ENCODE peak calls at places on chromosome 6, in five cellular contexts. One of them, this sample, is unnamed. For H3K4me1 and H3K27me3, the result is how much of the 10 kb centered on the place peaks cover.

GRCh38 chr6:13406781-13407180 is 78.4 kb upstream of the TBC1D7 start:
- DNase-seq in CD8-positive, alpha-beta memory T cell: no peak
- DNase-seq in CD4-positive, alpha-beta memory T cell: no peak
- DNase-seq in DND-41: no peak
- DNase-seq in stomach: no peak
- DNase-seq in this sample: no peak

GRCh38 chr6:18240230-18240629 is 24.1 kb downstream of the DEK start:
- DNase-seq in stomach: no peak
- DNase-seq in CD8-positive, alpha-beta memory T cell: no peak
- DNase-seq in DND-41: no peak
- DNase-seq in CD4-positive, alpha-beta memory T cell: no peak
- DNase-seq in this sample: no peak

GRCh38 chr6:8904754-8905153 is 469.4 kb upstream of the SLC35B3 start:
- DNase-seq in CD8-positive, alpha-beta memory T cell: no peak
- DNase-seq in CD4-positive, alpha-beta memory T cell: no peak
- DNase-seq in DND-41: no peak
- DNase-seq in stomach: no peak
- DNase-seq in this sample: no peak

GRCh38 chr6:31837612-31838553 is 10.3 kb downstream of the HSPA1B start:
- DNase-seq in CD8-positive, alpha-beta memory T cell: no peak
- DNase-seq in DND-41: no peak
- DNase-seq in CD4-positive, alpha-beta memory T cell: no peak
- DNase-seq in stomach: no peak
- DNase-seq in this sample: no peak

GRCh38 chr6:108176281-108177089 is 10.7 kb downstream of the NR2E1 start:
- DNase-seq in stomach: no peak
- DNase-seq in DND-41: no peak
- DNase-seq in CD8-positive, alpha-beta memory T cell: no peak
- DNase-seq in CD4-positive, alpha-beta memory T cell: no peak
- DNase-seq in this sample: no peak

GRCh38 chr6:43926644-43927524 is 156.9 kb downstream of the VEGFA start:
- DNase-seq in DND-41: peak
- DNase-seq in stomach: peak
- DNase-seq in CD8-positive, alpha-beta memory T cell: no peak
- DNase-seq in CD4-positive, alpha-beta memory T cell: no peak
- DNase-seq in this sample: no peak

GRCh38 chr6:136351518-136352106 is 62.0 kb upstream of the BCLAF1 start:
- DNase-seq in CD8-positive, alpha-beta memory T cell: no peak
- DNase-seq in DND-41: no peak
- DNase-seq in stomach: no peak
- DNase-seq in CD4-positive, alpha-beta memory T cell: no peak
- DNase-seq in this sample: no peak

GRCh38 chr6:132715204-132715603 is 1.3 kb upstream of the VNN1 start:
- DNase-seq in stomach: peak
- DNase-seq in DND-41: no peak
- DNase-seq in CD4-positive, alpha-beta memory T cell: no peak
- DNase-seq in CD8-positive, alpha-beta memory T cell: no peak
- DNase-seq in this sample: no peak

GRCh38 chr6:45226081-45226480 is 102.0 kb upstream of the RUNX2 start:
- DNase-seq in CD8-positive, alpha-beta memory T cell: no peak
- DNase-seq in CD4-positive, alpha-beta memory T cell: no peak
- DNase-seq in stomach: no peak
- DNase-seq in DND-41: no peak
- DNase-seq in this sample: no peak

GRCh38 chr6:43628392-43629103 is 516 bp downstream of the GTPBP2 start:
- DNase-seq in stomach: peak
- DNase-seq in CD4-positive, alpha-beta memory T cell: peak
- DNase-seq in DND-41: peak
- DNase-seq in CD8-positive, alpha-beta memory T cell: peak
- DNase-seq in this sample: peak

GRCh38 chr6:34063641-34064040 is 82.2 kb downstream of the GRM4 start:
- DNase-seq in CD4-positive, alpha-beta memory T cell: no peak
- DNase-seq in DND-41: no peak
- DNase-seq in CD8-positive, alpha-beta memory T cell: no peak
- DNase-seq in stomach: no peak
- DNase-seq in this sample: no peak

GRCh38 chr6:163354779-163355431 is 59.6 kb upstream of the QKI start:
- DNase-seq in DND-41: no peak
- DNase-seq in CD4-positive, alpha-beta memory T cell: no peak
- DNase-seq in CD8-positive, alpha-beta memory T cell: no peak
- DNase-seq in stomach: no peak
- DNase-seq in this sample: no peak

GRCh38 chr6:77463308-77463880 is at the start of gene HTR1B:
- DNase-seq in CD4-positive, alpha-beta memory T cell: no peak
- DNase-seq in CD8-positive, alpha-beta memory T cell: no peak
- DNase-seq in stomach: peak
- DNase-seq in DND-41: no peak
- DNase-seq in this sample: no peak

GRCh38 chr6:81938014-81938761 is 185.7 kb upstream of the TENT5A start:
- DNase-seq in CD8-positive, alpha-beta memory T cell: no peak
- DNase-seq in DND-41: no peak
- DNase-seq in stomach: no peak
- DNase-seq in CD4-positive, alpha-beta memory T cell: no peak
- DNase-seq in this sample: no peak
- H3K4me1 ChIP-seq in CD8-positive, alpha-beta memory T cell: under half
- H3K4me1 ChIP-seq in DND-41: under half
- H3K4me1 ChIP-seq in stomach: under half
- H3K4me1 ChIP-seq in CD4-positive, alpha-beta memory T cell: under half
- H3K4me1 ChIP-seq in this sample: under half

GRCh38 chr6:148997863-148998262 is 251.0 kb downstream of the UST start:
- DNase-seq in CD8-positive, alpha-beta memory T cell: no peak
- DNase-seq in CD4-positive, alpha-beta memory T cell: no peak
- DNase-seq in DND-41: no peak
- DNase-seq in stomach: no peak
- DNase-seq in this sample: no peak
- H3K4me3 ChIP-seq in CD8-positive, alpha-beta memory T cell: no peak
- H3K4me3 ChIP-seq in CD4-positive, alpha-beta memory T cell: no peak
- H3K4me3 ChIP-seq in DND-41: no peak
- H3K4me3 ChIP-seq in stomach: no peak
- H3K4me3 ChIP-seq in this sample: no peak

GRCh38 chr6:30130887-30131862 is 4.8 kb upstream of the TRIM40 start:
- DNase-seq in stomach: peak
- DNase-seq in CD4-positive, alpha-beta memory T cell: peak
- DNase-seq in CD8-positive, alpha-beta memory T cell: peak
- DNase-seq in DND-41: peak
- DNase-seq in this sample: peak
- H3K27me3 ChIP-seq in stomach: half or more
- H3K27me3 ChIP-seq in CD4-positive, alpha-beta memory T cell: under half
- H3K27me3 ChIP-seq in CD8-positive, alpha-beta memory T cell: under half
- H3K27me3 ChIP-seq in DND-41: under half
- H3K27me3 ChIP-seq in this sample: under half

GRCh38 chr6:46325561-46326525 is 155.1 kb upstream of the ENPP5 start:
- DNase-seq in CD4-positive, alpha-beta memory T cell: no peak
- DNase-seq in CD8-positive, alpha-beta memory T cell: no peak
- DNase-seq in DND-41: no peak
- DNase-seq in stomach: no peak
- DNase-seq in this sample: no peak
- H3K4me1 ChIP-seq in CD4-positive, alpha-beta memory T cell: under half
- H3K4me1 ChIP-seq in CD8-positive, alpha-beta memory T cell: under half
- H3K4me1 ChIP-seq in DND-41: under half
- H3K4me1 ChIP-seq in stomach: under half
- H3K4me1 ChIP-seq in this sample: under half

GRCh38 chr6:158835616-158836221 is 16.6 kb upstream of the EZR start:
- DNase-seq in CD4-positive, alpha-beta memory T cell: no peak
- DNase-seq in stomach: peak
- DNase-seq in DND-41: no peak
- DNase-seq in CD8-positive, alpha-beta memory T cell: no peak
- DNase-seq in this sample: no peak
- H3K4me3 ChIP-seq in CD4-positive, alpha-beta memory T cell: no peak
- H3K4me3 ChIP-seq in stomach: no peak
- H3K4me3 ChIP-seq in DND-41: no peak
- H3K4me3 ChIP-seq in CD8-positive, alpha-beta memory T cell: no peak
- H3K4me3 ChIP-seq in this sample: no peak

GRCh38 chr6:145345094-145345493 is 390.2 kb downstream of the EPM2A start:
- DNase-seq in DND-41: no peak
- DNase-seq in CD4-positive, alpha-beta memory T cell: no peak
- DNase-seq in CD8-positive, alpha-beta memory T cell: no peak
- DNase-seq in stomach: no peak
- DNase-seq in this sample: no peak

GRCh38 chr6:145350928-145351327 is 384.4 kb downstream of the EPM2A start:
- DNase-seq in DND-41: no peak
- DNase-seq in stomach: no peak
- DNase-seq in CD4-positive, alpha-beta memory T cell: no peak
- DNase-seq in CD8-positive, alpha-beta memory T cell: no peak
- DNase-seq in this sample: no peak

GRCh38 chr6:145349950-145350510 is 385.3 kb downstream of the EPM2A start:
- DNase-seq in CD4-positive, alpha-beta memory T cell: no peak
- DNase-seq in DND-41: no peak
- DNase-seq in stomach: no peak
- DNase-seq in CD8-positive, alpha-beta memory T cell: no peak
- DNase-seq in this sample: no peak

GRCh38 chr6:145352382-145353080 is 382.8 kb downstream of the EPM2A start:
- DNase-seq in CD4-positive, alpha-beta memory T cell: no peak
- DNase-seq in stomach: no peak
- DNase-seq in CD8-positive, alpha-beta memory T cell: no peak
- DNase-seq in DND-41: no peak
- DNase-seq in this sample: no peak

DNA sequence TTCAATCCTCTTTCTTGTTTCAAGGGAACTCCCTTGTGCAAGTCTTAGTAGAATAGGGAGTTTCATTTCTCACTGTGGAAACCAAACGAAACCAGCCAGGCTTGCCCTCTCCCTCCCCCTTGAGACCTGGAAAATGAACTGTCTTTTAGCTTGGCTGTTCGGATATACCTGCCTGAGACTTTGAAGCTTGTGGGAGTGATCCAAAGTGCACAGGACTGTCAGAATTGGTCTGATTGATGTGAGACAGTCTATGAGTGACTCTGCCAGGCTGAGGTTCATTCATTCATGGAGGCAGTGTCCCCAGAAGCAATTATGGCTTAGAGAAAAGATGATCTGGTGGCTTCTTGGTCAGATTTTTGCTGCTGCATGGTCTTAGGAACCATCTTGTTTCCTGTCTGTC is 388.1 kb downstream of the EPM2A start:
- DNase-seq in CD4-positive, alpha-beta memory T cell: no peak
- DNase-seq in stomach: no peak
- DNase-seq in DND-41: no peak
- DNase-seq in CD8-positive, alpha-beta memory T cell: no peak
- DNase-seq in this sample: no peak
- H3K27me3 ChIP-seq in CD4-positive, alpha-beta memory T cell: under half
- H3K27me3 ChIP-seq in stomach: under half
- H3K27me3 ChIP-seq in DND-41: under half
- H3K27me3 ChIP-seq in CD8-positive, alpha-beta memory T cell: under half
- H3K27me3 ChIP-seq in this sample: under half